ENCODE peak calls at places on chromosomes 5 and 9, in four cellular contexts. I, U, P and N are unnamed samples.

GRCh38 chr9:79686381-79687130 is 114.8 kb downstream of the TLE4 start:
- DNase-seq in I (no peak), U (no peak), P (peak), N (peak)

GRCh38 chr9:35108461-35108860 is 5.5 kb upstream of the STOML2 start:
- DNase-seq in I (no peak), U (no peak), P (no peak), N (no peak)

GRCh38 chr5:43780586-43780985 is 177.6 kb downstream of the NNT start:
- DNase-seq in I (no peak), U (no peak), P (peak), N (no peak)

GRCh38 chr5:111667128-111667756 is 89.8 kb downstream of the NREP start:
- DNase-seq in I (no peak), U (no peak), P (no peak), N (no peak)

GRCh38 chr5:151686673-151687378 is at the start of gene SPARC:
- DNase-seq in I (peak), U (peak), P (peak), N (peak)

GRCh38 chr5:149546974-149547373 is 4.3 kb downstream of the CSNK1A1 start:
- DNase-seq in I (no peak), U (no peak), P (no peak), N (no peak)

GRCh38 chr5:157718529-157718928 is 12.7 kb upstream of the THG1L start:
- DNase-seq in I (peak), U (no peak), P (peak), N (peak)

GRCh38 chr9:4082948-4083347 is 216.9 kb downstream of the GLIS3 start:
- DNase-seq in I (no peak), U (no peak), P (no peak), N (no peak)

GRCh38 chr5:137440800-137441199 is 58.3 kb downstream of the SPOCK1 start:
- DNase-seq in I (no peak), U (no peak), P (no peak), N (no peak)

GRCh38 chr9:13023498-13023897 is 248.7 kb downstream of the LURAP1L start:
- DNase-seq in I (no peak), U (no peak), P (no peak), N (no peak)

GRCh38 chr5:157548513-157549282 is 26.9 kb downstream of the ADAM19 start:
- DNase-seq in I (no peak), U (no peak), P (peak), N (no peak)

GRCh38 chr9:137129089-137129455 is 9.9 kb upstream of the GRIN1 start:
- DNase-seq in I (peak), U (no peak), P (no peak), N (no peak)

GRCh38 chr5:15105799-15106393 is 234.3 kb upstream of the ANKH start:
- DNase-seq in I (peak), U (no peak), P (peak), N (peak)

GRCh38 chr5:115460476-115460875 is 84.1 kb downstream of the FEM1C start:
- DNase-seq in I (peak), U (no peak), P (peak), N (no peak)

GRCh38 chr9:91207889-91208651 is 153.6 kb downstream of the AUH start:
- DNase-seq in I (peak), U (no peak), P (no peak), N (no peak)

GRCh38 chr5:60026174-60026573 is 132.6 kb upstream of the PDE4D start:
- DNase-seq in I (peak), U (no peak), P (peak), N (peak)

GRCh38 chr5:15544039-15544438 is 44.1 kb downstream of the FBXL7 start:
- DNase-seq in I (no peak), U (no peak), P (no peak), N (no peak)

GRCh38 chr5:117738571-117738970 is 1163.9 kb upstream of the SEMA6A start:
- DNase-seq in I (no peak), U (no peak), P (no peak), N (no peak)

GRCh38 chr5:9058161-9058560 is 487.7 kb downstream of the SEMA5A start:
- DNase-seq in I (no peak), U (no peak), P (no peak), N (no peak)

GRCh38 chr5:72486371-72486770 is 20.8 kb downstream of the ZNF366 start:
- DNase-seq in I (peak), U (no peak), P (no peak), N (peak)

GRCh38 chr9:91207481-91207888 is 154.2 kb downstream of the AUH start:
- DNase-seq in I (peak), U (no peak), P (peak), N (no peak)

GRCh38 chr5:17302138-17302537 is 84.7 kb downstream of the BASP1 start:
- DNase-seq in I (peak), U (no peak), P (no peak), N (no peak)

GRCh38 chr9:79555474-79555873 is 16.3 kb upstream of the TLE4 start:
- DNase-seq in I (no peak), U (no peak), P (no peak), N (no peak)

GRCh38 chr9:2524601-2525000 is 97.0 kb upstream of the VLDLR start:
- DNase-seq in I (no peak), U (no peak), P (no peak), N (no peak)

GRCh38 chr5:33343661-33344327 is 97.0 kb upstream of the TARS1 start:
- DNase-seq in I (no peak), U (peak), P (peak), N (peak)

GRCh38 chr5:93585753-93586385 is 2.8 kb downstream of the NR2F1 start:
- DNase-seq in I (no peak), U (no peak), P (no peak), N (no peak)

GRCh38 chr9:132244582-132245455 is 83.0 kb downstream of the NTNG2 start:
- DNase-seq in I (no peak), U (no peak), P (no peak), N (no peak)

GRCh38 chr5:56735845-56736641 is 79.3 kb upstream of the MAP3K1 start:
- DNase-seq in I (peak), U (no peak), P (no peak), N (no peak)

GRCh38 chr9:31119882-31120481 is 1264.5 kb upstream of the ACO1 start:
- DNase-seq in I (peak), U (no peak), P (no peak), N (no peak)

GRCh38 chr9:87270241-87271234 is 227.1 kb upstream of the DAPK1 start:
- DNase-seq in I (no peak), U (no peak), P (peak), N (peak)

GRCh38 chr5:177366528-177367322 is 9.0 kb downstream of the RGS14 start:
- DNase-seq in I (no peak), U (peak), P (peak), N (peak)

GRCh38 chr9:83992407-83992806 is 11.8 kb downstream of the RMI1 start:
- DNase-seq in I (no peak), U (no peak), P (peak), N (no peak)

GRCh38 chr9:21656776-21657637 is 145.4 kb upstream of the MTAP start:
- DNase-seq in I (no peak), U (no peak), P (no peak), N (no peak)

GRCh38 chr9:28853487-28853886 is 1280.2 kb upstream of the C9orf72 start:
- DNase-seq in I (peak), U (no peak), P (no peak), N (no peak)

GRCh38 chr5:155733935-155734334 is 593.0 kb upstream of the SGCD start:
- DNase-seq in I (no peak), U (no peak), P (no peak), N (no peak)

GRCh38 chr5:155729684-155730059 is 597.3 kb upstream of the SGCD start:
- DNase-seq in I (no peak), U (no peak), P (no peak), N (no peak)

GRCh38 chr5:155728857-155729683 is 597.9 kb upstream of the SGCD start:
- DNase-seq in I (no peak), U (no peak), P (no peak), N (no peak)

GRCh38 chr5:155735388-155735787 is 591.6 kb upstream of the SGCD start:
- DNase-seq in I (no peak), U (no peak), P (no peak), N (no peak)

DNA sequence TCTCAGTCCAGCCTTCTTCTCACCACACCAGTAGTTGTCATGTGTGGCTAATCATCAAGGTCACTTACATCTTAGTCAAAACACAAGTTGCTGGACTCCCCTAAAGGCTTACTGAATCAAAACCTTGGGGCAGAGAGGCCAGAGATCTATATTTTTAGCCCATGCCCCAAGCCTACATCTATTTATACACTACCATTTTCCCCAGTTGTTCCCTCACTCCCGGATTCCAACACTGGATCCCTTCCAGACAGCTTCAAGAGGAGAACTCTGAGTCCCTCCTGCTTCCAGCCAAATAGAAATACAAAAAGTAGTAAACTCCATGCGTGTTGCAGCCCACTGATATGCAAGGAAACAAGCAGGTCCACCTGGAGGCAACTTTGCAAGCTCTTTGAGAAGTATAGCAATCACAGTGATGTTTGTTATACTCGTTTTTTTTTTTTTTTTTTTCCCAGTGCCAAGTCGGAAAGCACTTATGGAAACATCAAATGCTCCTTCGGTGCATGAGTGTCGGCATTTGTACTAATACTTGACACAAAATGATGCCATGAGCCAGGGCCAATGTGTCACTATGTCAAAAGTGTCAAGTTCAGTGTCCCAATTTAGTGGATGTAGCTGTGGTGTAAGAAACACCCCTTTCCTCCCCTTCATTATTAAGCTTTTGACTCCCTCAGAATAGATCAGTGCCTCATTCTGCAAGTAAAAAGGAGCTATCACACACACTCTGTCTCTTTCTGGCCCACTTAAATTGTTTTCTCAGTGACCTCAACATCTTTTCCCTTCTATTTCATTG is 594.2 kb upstream of the SGCD start:
- DNase-seq in I (no peak), U (no peak), P (no peak), N (no peak)
- H3K4me3 ChIP-seq in I (no peak), U (no peak), P (no peak), N (no peak)

GRCh38 chr9:36113999-36114398 is 22.5 kb upstream of the GLIPR2 start:
- DNase-seq in I (no peak), U (no peak), P (no peak), N (no peak)

GRCh38 chr9:36112516-36112915 is 24.0 kb upstream of the GLIPR2 start:
- DNase-seq in I (no peak), U (no peak), P (no peak), N (no peak)

GRCh38 chr9:36110434-36110833 is 26.1 kb upstream of the GLIPR2 start:
- DNase-seq in I (no peak), U (no peak), P (no peak), N (no peak)
- TF ChIP-seq CTCF in I (no peak), U (peak), P (no peak), N (no peak)

GRCh38 chr5:107593009-107593408 is 77.7 kb downstream of the EFNA5 start:
- DNase-seq in I (no peak), U (no peak), P (no peak), N (no peak)

GRCh38 chr5:107594253-107595045 is 76.3 kb downstream of the EFNA5 start:
- DNase-seq in I (no peak), U (no peak), P (no peak), N (no peak)

GRCh38 chr5:107592515-107592914 is 78.2 kb downstream of the EFNA5 start:
- DNase-seq in I (no peak), U (no peak), P (no peak), N (no peak)

GRCh38 chr5:107589520-107590193 is 81.1 kb downstream of the EFNA5 start:
- DNase-seq in I (no peak), U (no peak), P (no peak), N (no peak)
- H3K4me3 ChIP-seq in I (no peak), U (no peak), P (no peak), N (no peak)

GRCh38 chr9:133342570-133342969 is 5.4 kb downstream of the MED22 start:
- DNase-seq in I (peak), U (no peak), P (no peak), N (no peak)
- TF ChIP-seq CTCF in I (peak), U (peak), P (no peak), N (peak)

GRCh38 chr5:175521313-175521833 is 43.0 kb downstream of the SFXN1 start:
- DNase-seq in I (no peak), U (no peak), P (no peak), N (no peak)
- H3K4me3 ChIP-seq in I (no peak), U (no peak), P (no peak), N (no peak)

GRCh38 chr5:113891491-113891890 is 378.0 kb downstream of the YTHDC2 start:
- DNase-seq in I (no peak), U (no peak), P (no peak), N (no peak)
- TF ChIP-seq CTCF in I (no peak), U (no peak), P (no peak), N (no peak)

GRCh38 chr9:122510502-122510901 is at the start of gene OR1J2:
- DNase-seq in I (no peak), U (no peak), P (no peak), N (no peak)
- H3K4me3 ChIP-seq in I (no peak), U (no peak), P (no peak), N (no peak)

GRCh38 chr5:989961-990530 is 18.6 kb upstream of the NKD2 start:
- DNase-seq in I (peak), U (no peak), P (no peak), N (no peak)
- TF ChIP-seq CTCF in I (peak), U (peak), P (no peak), N (peak)

GRCh38 chr5:88428633-88429032 is 160.0 kb upstream of the TMEM161B start:
- DNase-seq in I (no peak), U (no peak), P (no peak), N (no peak)

GRCh38 chr5:88419931-88420330 is 151.3 kb upstream of the TMEM161B start:
- DNase-seq in I (no peak), U (no peak), P (no peak), N (no peak)

DNA sequence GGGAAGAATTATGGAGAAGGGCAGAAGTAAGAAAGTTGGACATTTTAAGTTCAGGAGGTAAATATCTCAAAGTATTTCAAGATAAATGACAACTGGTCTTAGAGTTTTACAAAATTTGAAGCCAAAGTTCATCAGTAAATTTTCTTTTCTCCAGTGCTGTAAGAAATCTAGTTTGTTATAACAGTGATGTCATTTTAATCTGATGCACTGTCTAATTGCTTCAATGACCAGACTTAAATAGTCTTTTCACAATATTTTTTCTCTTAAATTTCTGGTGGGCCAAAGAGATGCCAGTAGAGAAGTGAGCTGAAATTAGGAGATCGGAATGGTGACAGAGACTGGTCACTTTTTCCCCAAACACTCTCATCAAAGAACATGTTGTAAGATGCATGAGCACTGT is 156.5 kb upstream of the TMEM161B start:
- DNase-seq in I (no peak), U (no peak), P (no peak), N (no peak)
- H3K4me3 ChIP-seq in I (no peak), U (no peak), P (no peak), N (no peak)

GRCh38 chr5:135466178-135467050 is 14.3 kb upstream of the TIFAB start:
- DNase-seq in I (peak), U (no peak), P (peak), N (no peak)
- TF ChIP-seq CTCF in I (peak), U (peak), P (peak), N (peak)